ENCODE peak calls at places on chromosomes 12 and 14, in five cellular contexts. B is HepG2, X is SK-N-SH, Q is K562, C is GM12878. L is an unnamed sample.

GRCh38 chr12:18655351-18655750 is 82.5 kb downstream of the PLCZ1 start:
- DNase-seq in B (no peak), Q (no peak), X (no peak), C (no peak), L (no peak)

GRCh38 chr14:23933108-23933507 is 20.5 kb upstream of the DHRS4 start:
- DNase-seq in C (no peak), B (no peak), X (no peak), Q (no peak), L (no peak)

GRCh38 chr12:106841471-106842302 is 67.2 kb downstream of the RIC8B start:
- DNase-seq in X (peak), Q (peak), B (peak), C (no peak), L (peak)

GRCh38 chr12:49885118-49885517 is 18.6 kb downstream of the FAIM2 start:
- DNase-seq in X (no peak), C (no peak), Q (no peak), B (no peak), L (no peak)

GRCh38 chr12:102343361-102344121 is 136.8 kb downstream of the IGF1 start:
- DNase-seq in Q (no peak), B (peak), X (no peak), C (no peak), L (no peak)

GRCh38 chr14:93793555-93793954 is 5.3 kb upstream of the PRIMA1 start:
- DNase-seq in Q (no peak), C (no peak), B (no peak), X (no peak), L (no peak)

GRCh38 chr12:125271850-125272249 is 206.6 kb downstream of the AACS start:
- DNase-seq in Q (no peak), C (no peak), X (no peak), B (no peak), L (no peak)

GRCh38 chr12:88628856-88629509 is 48.7 kb upstream of the KITLG start:
- DNase-seq in B (no peak), Q (no peak), C (no peak), X (peak), L (no peak)

GRCh38 chr12:66638666-66639065 is 40.2 kb downstream of the GRIP1 start:
- DNase-seq in X (no peak), Q (no peak), C (no peak), B (no peak), L (no peak)

GRCh38 chr12:116454950-116455447 is 104.2 kb upstream of the MAP1LC3B2 start:
- DNase-seq in C (no peak), X (no peak), Q (no peak), B (no peak), L (no peak)

GRCh38 chr12:47207005-47207717 is 127.4 kb upstream of the AMIGO2 start:
- DNase-seq in B (no peak), X (no peak), Q (no peak), C (peak), L (peak)

GRCh38 chr12:57890191-57891120 is 43.9 kb upstream of the CTDSP2 start:
- DNase-seq in Q (no peak), X (no peak), C (no peak), B (no peak), L (no peak)

GRCh38 chr14:65040666-65041433 is 54.2 kb downstream of the FNTB start:
- DNase-seq in B (no peak), Q (no peak), C (no peak), X (no peak), L (no peak)

GRCh38 chr12:109542014-109542413 is 31.3 kb downstream of the MMAB start:
- DNase-seq in B (no peak), Q (no peak), X (no peak), C (no peak), L (no peak)

GRCh38 chr12:95185096-95185495 is 32.2 kb downstream of the FGD6 start:
- DNase-seq in C (no peak), Q (no peak), X (no peak), B (no peak), L (no peak)

GRCh38 chr12:57459750-57460400 is at the start of gene GLI1:
- DNase-seq in C (no peak), X (peak), B (no peak), Q (peak), L (no peak)

GRCh38 chr12:53093777-53094393 is 3.6 kb upstream of the IGFBP6 start:
- DNase-seq in Q (no peak), C (no peak), B (no peak), X (no peak), L (no peak)

GRCh38 chr14:32083315-32083624 is 6.2 kb downstream of the ARHGAP5 start:
- DNase-seq in Q (no peak), B (no peak), X (no peak), C (no peak), L (no peak)

GRCh38 chr14:93430319-93430801 is 379 bp upstream of the UNC79 start:
- DNase-seq in X (peak), B (no peak), C (no peak), Q (no peak), L (no peak)

GRCh38 chr12:120316798-120317257 is 10.8 kb downstream of the PLA2G1B start:
- DNase-seq in X (no peak), B (peak), Q (peak), C (no peak), L (no peak)

GRCh38 chr14:101004954-101005353 is 101.4 kb upstream of the RTL1 start:
- DNase-seq in Q (no peak), X (no peak), B (no peak), C (no peak), L (no peak)

GRCh38 chr14:105859717-105860614 is 333.6 kb downstream of the TMEM121 start:
- DNase-seq in Q (no peak), C (no peak), B (no peak), X (no peak), L (no peak)

GRCh38 chr12:15423629-15424028 is 101.3 kb downstream of the PTPRO start:
- DNase-seq in Q (no peak), C (no peak), X (no peak), B (no peak), L (no peak)

GRCh38 chr14:68137704-68138619 is 318.4 kb downstream of the RAD51B start:
- DNase-seq in B (peak), C (no peak), Q (no peak), X (peak), L (no peak)

GRCh38 chr14:69037790-69038448 is 58.8 kb upstream of the ACTN1 start:
- DNase-seq in B (no peak), X (peak), C (no peak), Q (no peak), L (no peak)

GRCh38 chr12:46103691-46104090 is 113.3 kb upstream of the SCAF11 start:
- DNase-seq in Q (no peak), C (no peak), B (no peak), X (no peak), L (no peak)

GRCh38 chr12:64450711-64451486 is 1.0 kb upstream of the TBK1 start:
- DNase-seq in Q (no peak), B (peak), X (peak), C (no peak), L (peak)

GRCh38 chr14:68655961-68656360 is 136.9 kb downstream of the ZFP36L1 start:
- DNase-seq in C (no peak), Q (no peak), B (peak), X (peak), L (no peak)

GRCh38 chr12:105336411-105336810 is 5.9 kb downstream of the C12orf75 start:
- DNase-seq in X (no peak), C (no peak), B (no peak), Q (no peak), L (no peak)

GRCh38 chr14:22545842-22546721 is 42.9 kb downstream of the DAD1 start:
- DNase-seq in C (no peak), B (no peak), Q (no peak), X (no peak), L (no peak)

GRCh38 chr12:120865094-120865493 is 39.1 kb downstream of the SPPL3 start:
- DNase-seq in Q (no peak), X (no peak), C (no peak), B (no peak), L (no peak)

GRCh38 chr14:87869619-87870583 is 123.1 kb downstream of the GALC start:
- DNase-seq in X (no peak), Q (no peak), B (no peak), C (no peak), L (no peak)

GRCh38 chr14:79248131-79248530 is 963.2 kb downstream of the DIO2 start:
- DNase-seq in B (no peak), C (no peak), Q (no peak), X (no peak), L (no peak)

GRCh38 chr12:98733667-98734350 is 88.7 kb downstream of the APAF1 start:
- DNase-seq in C (no peak), X (no peak), Q (no peak), B (no peak), L (no peak)

GRCh38 chr12:4526923-4527546 is 11.7 kb upstream of the RAD51AP1 start:
- DNase-seq in X (peak), Q (no peak), C (no peak), B (peak), L (no peak)

GRCh38 chr12:1546931-1547640 is 47.3 kb downstream of the FBXL14 start:
- DNase-seq in B (no peak), C (no peak), Q (no peak), X (no peak), L (no peak)

GRCh38 chr14:73003688-73004087 is 23.2 kb downstream of the ZFYVE1 start:
- DNase-seq in Q (no peak), B (no peak), C (no peak), X (no peak), L (no peak)

GRCh38 chr12:85575115-85576096 is 260.8 kb downstream of the RASSF9 start:
- DNase-seq in X (peak), C (peak), Q (peak), B (peak), L (peak)

GRCh38 chr14:54285030-54285429 is 111.8 kb upstream of the CDKN3 start:
- DNase-seq in Q (no peak), B (no peak), X (no peak), C (no peak), L (no peak)
- TF ChIP-seq GABPA in Q (no peak), B (no peak), X (no peak), C (no peak), L (no peak)

GRCh38 chr12:101087903-101088302 is 122.1 kb downstream of the SLC5A8 start:
- DNase-seq in X (no peak), C (no peak), Q (no peak), B (peak), L (no peak)
- TF ChIP-seq REST in X (no peak), C (no peak), Q (no peak), B (no peak), L (no peak)

DNA sequence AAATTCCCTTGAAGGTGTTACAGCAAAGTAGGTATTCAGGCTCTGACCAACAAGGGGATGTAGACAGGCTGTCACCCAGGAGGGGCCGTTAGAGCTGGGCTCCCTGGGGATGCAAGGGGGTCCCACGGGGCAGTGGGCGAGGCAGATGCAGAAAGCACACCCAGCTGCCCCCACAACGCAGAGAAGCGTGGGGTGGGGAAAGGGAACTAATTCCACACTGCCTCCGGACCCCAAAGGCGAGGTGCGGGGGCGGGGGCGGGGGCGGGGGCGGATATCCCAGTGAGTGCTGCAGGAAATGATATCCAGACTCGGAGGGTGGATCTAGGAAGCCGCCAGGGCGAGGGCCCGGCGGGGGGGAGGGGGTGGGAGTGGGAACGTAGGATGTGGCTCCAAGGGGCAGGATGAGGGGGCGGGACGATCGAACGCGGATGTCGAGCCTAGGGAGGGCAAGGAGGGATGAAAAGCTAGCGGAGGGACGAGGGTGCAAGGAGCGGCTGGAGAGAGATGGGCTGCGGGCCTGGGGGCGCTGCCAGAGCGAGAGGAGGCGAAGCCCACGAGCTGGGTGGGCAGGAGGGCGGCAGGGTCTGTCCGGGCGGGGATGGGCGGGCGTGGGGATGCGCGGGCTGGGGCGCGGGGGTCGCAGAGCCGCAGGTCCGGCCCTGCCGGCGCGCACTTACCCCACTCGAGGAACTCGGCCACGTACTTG is 874 bp downstream of the CDC42BPB start:
- DNase-seq in Q (peak), B (no peak), X (peak), C (no peak), L (no peak)
- TF ChIP-seq GABPA in Q (peak), B (no peak), X (no peak), C (no peak), L (no peak)

GRCh38 chr14:96086032-96086431 is 46.9 kb downstream of the C14orf132 start:
- DNase-seq in C (no peak), Q (no peak), X (no peak), B (no peak), L (no peak)

GRCh38 chr14:96085369-96085768 is 46.2 kb downstream of the C14orf132 start:
- DNase-seq in C (no peak), B (no peak), X (no peak), Q (no peak), L (no peak)

GRCh38 chr14:96084796-96085195 is 45.6 kb downstream of the C14orf132 start:
- DNase-seq in Q (no peak), C (no peak), X (peak), B (no peak), L (no peak)

GRCh38 chr14:96088131-96088880 is 49.1 kb downstream of the C14orf132 start:
- DNase-seq in X (no peak), B (no peak), Q (no peak), C (no peak), L (no peak)

DNA sequence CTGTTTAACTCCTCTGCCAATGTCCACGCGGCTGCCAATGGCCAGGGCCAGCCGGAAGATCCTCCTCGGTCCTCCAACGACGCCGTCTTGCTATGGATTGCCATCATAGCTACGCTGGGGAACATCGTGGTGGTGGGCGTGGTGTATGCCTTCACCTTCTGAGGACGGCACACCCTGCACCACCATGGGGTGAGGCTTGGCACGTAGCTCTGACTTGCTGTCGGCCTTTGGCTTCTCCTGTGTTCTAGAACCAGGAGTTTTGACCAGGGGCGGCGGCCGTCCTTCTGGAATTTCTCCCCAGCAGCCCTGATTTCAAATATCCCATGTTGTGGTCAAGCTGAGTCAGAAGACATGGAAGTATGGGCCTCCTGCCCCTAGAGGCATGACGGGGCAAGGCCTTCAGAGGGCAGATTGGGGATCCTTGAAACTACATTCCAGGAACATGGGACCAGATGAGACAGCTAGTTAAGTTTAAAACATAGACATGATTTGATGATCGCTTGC is 47.5 kb downstream of the C14orf132 start:
- DNase-seq in C (no peak), Q (no peak), B (no peak), X (no peak), L (no peak)
- TF ChIP-seq REST in C (no peak), Q (no peak), B (no peak), X (no peak), L (no peak)

L was measured in HL-60.